ENCODE peak calls at places on chromosomes 6 and 20, in four cellular contexts. G is CD8-positive, alpha-beta T cell; I is AG04450; K is fibroblast of villous mesenchyme. E is an unnamed sample.

GRCh38 chr20:12936020-12936419 is 72.8 kb upstream of the SPTLC3 start:
- DNase-seq in G (no peak), I (no peak), K (no peak), E (no peak)

GRCh38 chr6:84926756-84927155 is 162.4 kb upstream of the TBX18 start:
- DNase-seq in G (no peak), I (no peak), K (no peak), E (peak; percentile 70)

GRCh38 chr20:31717478-31717946 is 5.2 kb downstream of the BCL2L1 start:
- DNase-seq in G (no peak), I (no peak), K (no peak), E (no peak)

GRCh38 chr6:124026645-124027044 is 223.0 kb downstream of the NKAIN2 start:
- DNase-seq in G (no peak), I (no peak), K (no peak), E (no peak)

GRCh38 chr6:122400121-122400450 is 634 bp downstream of the HSF2 start:
- DNase-seq in G (no peak), I (no peak), K (peak; percentile 11), E (peak; percentile 27)

GRCh38 chr6:21885532-21886089 is 292.1 kb downstream of the SOX4 start:
- DNase-seq in G (no peak), I (peak; percentile 57), K (peak; percentile 88), E (peak; percentile 89)

GRCh38 chr6:139175389-139175788 is 40.5 kb downstream of the HECA start:
- DNase-seq in G (no peak), I (no peak), K (no peak), E (no peak)

GRCh38 chr6:9583946-9584345 is 830.9 kb downstream of the TFAP2A start:
- DNase-seq in G (no peak), I (no peak), K (peak; percentile 24), E (no peak)

GRCh38 chr6:141050470-141050869 is 1082.3 kb upstream of the GJE1 start:
- DNase-seq in G (no peak), I (no peak), K (no peak), E (no peak)

GRCh38 chr6:53066059-53066406 is 829 bp downstream of the FBXO9 start:
- DNase-seq in G (peak; percentile 7), I (no peak), K (no peak), E (peak; percentile 37)

GRCh38 chr20:32390999-32391398 is 32.9 kb downstream of the ASXL1 start:
- DNase-seq in G (no peak), I (no peak), K (no peak), E (no peak)

GRCh38 chr20:41014557-41015088 is 14.0 kb upstream of the TOP1 start:
- DNase-seq in G (no peak), I (no peak), K (no peak), E (no peak)

GRCh38 chr6:159398633-159399032 is 229.4 kb downstream of the FNDC1 start:
- DNase-seq in G (no peak), I (no peak), K (no peak), E (no peak)

GRCh38 chr6:3140201-3140600 is 17.1 kb downstream of the TUBB2A start:
- DNase-seq in G (no peak), I (no peak), K (no peak), E (no peak)

GRCh38 chr6:155765275-155766194 is 309.9 kb upstream of the NOX3 start:
- DNase-seq in G (no peak), I (peak; percentile 23), K (peak; percentile 51), E (peak; percentile 71)

GRCh38 chr20:37270586-37271420 is 9.2 kb upstream of the GHRH start:
- DNase-seq in G (no peak), I (no peak), K (no peak), E (no peak)

GRCh38 chr20:24303393-24303792 is 166.0 kb upstream of the SYNDIG1 start:
- DNase-seq in G (no peak), I (no peak), K (no peak), E (no peak)

GRCh38 chr20:49999329-49999728 is 16.5 kb downstream of the SNAI1 start:
- DNase-seq in G (no peak), I (no peak), K (no peak), E (no peak)

GRCh38 chr6:14120556-14120955 is 3.0 kb downstream of the CD83 start:
- DNase-seq in G (no peak), I (no peak), K (no peak), E (no peak)

GRCh38 chr6:20013485-20013884 is 176.3 kb downstream of the ID4 start:
- DNase-seq in G (no peak), I (no peak), K (no peak), E (no peak)

GRCh38 chr6:79586548-79586947 is 44.6 kb upstream of the SH3BGRL2 start:
- DNase-seq in G (no peak), I (no peak), K (peak; percentile 68), E (peak; percentile 59)

GRCh38 chr6:54768542-54768941 is 78.0 kb upstream of the FAM83B start:
- DNase-seq in G (no peak), I (no peak), K (no peak), E (no peak)

GRCh38 chr20:47454298-47455132 is 47.2 kb upstream of the NCOA3 start:
- DNase-seq in G (no peak), I (no peak), K (peak; percentile 34), E (peak; percentile 23)

GRCh38 chr6:164048840-164049239 is 634.3 kb downstream of the QKI start:
- DNase-seq in G (no peak), I (no peak), K (no peak), E (peak; percentile 42)

GRCh38 chr6:104558746-104559145 is 301.0 kb downstream of the HACE1 start:
- DNase-seq in G (no peak), I (no peak), K (peak; percentile 78), E (peak; percentile 77)

GRCh38 chr6:95819461-95819860 is 196.3 kb upstream of the FUT9 start:
- DNase-seq in G (no peak), I (no peak), K (no peak), E (no peak)

GRCh38 chr20:35003211-35004031 is 47.8 kb downstream of the MYH7B start:
- DNase-seq in G (no peak), I (no peak), K (no peak), E (no peak)

GRCh38 chr20:23257106-23257761 is 93.4 kb upstream of the NXT1 start:
- DNase-seq in G (no peak), I (no peak), K (peak; percentile 32), E (no peak)

GRCh38 chr20:21681219-21681931 is 24.1 kb upstream of the PAX1 start:
- DNase-seq in G (no peak), I (no peak), K (no peak), E (no peak)

GRCh38 chr6:88920777-88921728 is 42.4 kb downstream of the RNGTT start:
- DNase-seq in G (no peak), I (no peak), K (no peak), E (no peak)

GRCh38 chr6:79127660-79128059 is 49.6 kb upstream of the PHIP start:
- DNase-seq in G (no peak), I (no peak), K (no peak), E (no peak)

GRCh38 chr6:35259194-35259945 is at the start of gene ZNF76:
- DNase-seq in G (peak; percentile 88), I (peak; percentile 91), K (peak; percentile 98), E (peak; percentile 98)

GRCh38 chr20:40513010-40513409 is 176.0 kb downstream of the MAFB start:
- DNase-seq in G (no peak), I (no peak), K (no peak), E (no peak)

GRCh38 chr6:90209527-90209926 is 87.1 kb downstream of the BACH2 start:
- DNase-seq in G (no peak), I (no peak), K (no peak), E (no peak)

GRCh38 chr20:38534756-38535155 is 46.2 kb upstream of the ADIG start:
- DNase-seq in G (no peak), I (no peak), K (no peak), E (no peak)

GRCh38 chr6:68634503-68635411 is at the start of gene ADGRB3:
- DNase-seq in G (no peak), I (no peak), K (peak; percentile 41), E (peak; percentile 73)

GRCh38 chr6:84026721-84027164 is 6.8 kb upstream of the MRAP2 start:
- DNase-seq in G (no peak), I (no peak), K (no peak), E (no peak)

GRCh38 chr20:26169506-26169905 is 472.9 kb upstream of the ZNF337 start:
- DNase-seq in G (no peak), I (no peak), K (peak; percentile 14), E (peak; percentile 72)

GRCh38 chr6:41257369-41258195 is 28.9 kb downstream of the TREM1 start:
- DNase-seq in G (no peak), I (no peak), K (peak; percentile 88), E (peak; percentile 57)

DNA sequence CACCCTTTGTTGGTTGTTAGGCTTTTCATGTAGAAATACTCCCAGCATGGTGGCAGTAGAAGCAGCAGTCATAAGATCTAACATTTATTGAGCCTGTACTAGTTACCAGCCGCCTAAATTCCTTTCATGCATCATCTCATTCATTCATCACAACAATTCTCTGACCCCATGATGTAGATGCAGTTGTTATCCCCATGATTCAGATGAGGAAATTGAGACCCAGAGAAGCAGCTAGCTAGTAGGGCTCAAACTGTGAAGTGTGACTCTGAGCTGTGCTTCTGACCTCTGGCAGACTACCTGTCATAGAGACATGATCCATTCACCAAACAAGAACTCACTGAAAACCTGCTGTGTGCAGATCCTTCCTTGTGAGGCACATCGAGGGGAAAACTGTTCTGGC is 16.9 kb downstream of the RREB1 start:
- DNase-seq in G (no peak), I (no peak), K (peak; percentile 65), E (peak; percentile 33)
- H3K4me3 ChIP-seq in G (no peak overlapping the region), I (no peak overlapping the region), K (no peak overlapping the region), E (no peak overlapping the region)

DNA sequence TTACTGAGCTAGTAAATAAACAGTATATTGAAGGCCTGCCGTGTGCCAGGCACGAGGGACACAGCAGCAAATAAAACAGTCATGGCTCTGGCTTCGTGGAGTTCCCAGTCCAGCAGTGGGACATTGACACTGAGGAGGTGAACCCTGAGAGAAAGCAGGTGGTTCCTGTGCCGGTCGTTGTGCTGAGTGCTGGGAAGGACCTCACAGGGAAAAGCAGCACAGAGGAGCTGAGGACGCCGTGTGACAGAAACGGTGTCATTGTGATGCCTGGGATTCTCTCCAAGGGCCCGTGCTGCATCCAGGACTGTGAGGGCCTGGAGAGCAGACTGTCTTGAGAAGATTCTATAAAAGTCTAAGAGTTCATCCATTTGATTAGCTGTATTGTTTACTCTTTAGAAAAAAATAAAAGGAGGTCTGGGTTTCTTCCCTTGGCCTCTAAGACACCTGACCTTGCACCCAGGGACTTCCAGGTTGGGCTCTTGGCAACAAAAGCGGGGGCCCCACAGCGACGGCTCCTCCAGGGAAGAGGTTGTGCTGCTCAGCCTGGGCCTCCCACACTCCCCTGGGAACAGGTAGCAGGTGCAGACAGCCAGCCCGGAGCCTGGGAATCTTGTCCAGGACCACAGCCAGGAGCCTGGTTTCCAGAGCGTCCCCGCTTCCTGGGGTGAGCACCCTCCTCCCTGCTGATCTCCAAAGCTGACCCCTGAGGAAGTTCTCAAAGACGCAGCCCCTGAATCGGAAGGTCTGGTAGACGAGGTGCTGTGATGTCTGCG is 251.2 kb upstream of the PMEPA1 start:
- DNase-seq in G (no peak), I (no peak), K (no peak), E (no peak)
- TF ChIP-seq CTCF in G (no peak), I (no peak), K (no peak), E (no peak)

GRCh38 chr20:43749734-43750294 is 23.0 kb upstream of the GTSF1L start:
- DNase-seq in G (peak; percentile 84), I (no peak), K (peak; percentile 52), E (peak; percentile 66)
- H3K4me3 ChIP-seq in G (no peak overlapping the region), I (no peak overlapping the region), K (no peak overlapping the region), E (no peak overlapping the region)

DNA sequence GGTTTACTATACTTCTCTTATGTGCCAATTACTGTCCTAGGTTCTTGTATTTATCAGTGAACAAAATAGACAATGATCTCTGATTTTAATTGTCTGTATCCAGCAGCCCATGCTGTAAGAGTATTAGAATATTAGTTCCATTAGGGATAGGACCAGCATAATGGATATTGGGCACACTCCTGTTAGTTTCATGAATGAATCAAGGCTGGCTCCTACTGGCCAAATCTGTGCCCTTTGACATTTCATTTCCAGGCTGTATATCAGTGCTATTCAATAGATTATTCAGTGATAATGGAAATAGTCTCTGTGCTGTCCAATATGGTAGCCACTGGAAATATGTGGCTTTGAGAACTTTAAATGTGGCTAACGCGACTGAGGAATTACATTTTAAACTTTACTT is 1007.9 kb upstream of the FLRT3 start:
- DNase-seq in G (no peak), I (no peak), K (no peak), E (no peak)
- TF ChIP-seq CTCF in G (no peak), I (no peak), K (no peak), E (no peak)

E was measured in cardiac fibroblast.